ENCODE peak calls at places on chromosomes 3 and 15, in nine cellular contexts. R is transverse colon; N is amygdala; H is AG04449; T is stimulated activated CD4-positive, alpha-beta T cell treated with anti-CD3 and anti-CD28 coated beads, Interleukin-12 subunit alpha, Interleukin-12 subunit beta, amount 100 ng/mL, for 4 hours; K is naive thymus-derived CD8-positive, alpha-beta T cell; C is HT1080; M is NCI-H1105; W is hypothalamus. G is an unnamed sample.

GRCh38 chr3:52685285-52685704 is 418 bp downstream of the PBRM1 start:
- DNase-seq in K (peak), T (peak), H (no peak), N (peak), M (peak), C (peak), W (peak), R (peak), G (peak)

GRCh38 chr3:184240384-184241140 is 8.2 kb downstream of the ALG3 start:
- DNase-seq in C (peak), W (no peak), K (no peak), M (no peak), T (no peak), H (no peak), R (no peak), N (no peak), G (no peak)

GRCh38 chr15:37102315-37103021 is 2.1 kb upstream of the MEIS2 start:
- DNase-seq in H (no peak), M (no peak), R (no peak), W (no peak), T (no peak), K (no peak), N (no peak), C (peak), G (no peak)

GRCh38 chr15:72838311-72838731 is 54.8 kb upstream of the ADPGK start:
- DNase-seq in T (no peak), R (no peak), K (no peak), M (no peak), W (no peak), N (no peak), H (no peak), C (peak), G (no peak)

GRCh38 chr3:11154953-11155325 is 646 bp downstream of the HRH1 start:
- DNase-seq in W (no peak), K (no peak), H (no peak), R (no peak), C (peak), T (no peak), M (peak), N (no peak), G (no peak)

GRCh38 chr15:93088981-93089854 is at the start of gene RGMA:
- DNase-seq in T (no peak), K (no peak), W (peak), N (no peak), M (no peak), R (no peak), H (no peak), C (no peak), G (no peak)

GRCh38 chr3:48414376-48415250 is 15.3 kb downstream of the PLXNB1 start:
- DNase-seq in M (no peak), N (no peak), C (no peak), H (no peak), K (no peak), W (peak), T (no peak), R (no peak), G (peak)

GRCh38 chr3:39378092-39378491 is 5.1 kb upstream of the SLC25A38 start:
- DNase-seq in H (no peak), M (no peak), T (peak), N (no peak), R (peak), C (peak), K (peak), W (no peak), G (no peak)

GRCh38 chr15:59528965-59529402 is 82.6 kb upstream of the GCNT3 start:
- DNase-seq in N (peak), R (peak), C (peak), W (peak), H (peak), K (peak), T (peak), M (peak), G (peak)

GRCh38 chr15:58704155-58704825 is 45.2 kb downstream of the ADAM10 start:
- DNase-seq in R (no peak), C (no peak), K (no peak), H (peak), T (no peak), M (no peak), W (no peak), N (no peak), G (no peak)

GRCh38 chr15:95196176-95196915 is 965.0 kb downstream of the MCTP2 start:
- DNase-seq in W (no peak), N (no peak), R (no peak), C (no peak), T (no peak), K (no peak), M (no peak), H (no peak), G (no peak)

GRCh38 chr3:179297971-179298725 is 24.7 kb upstream of the ZNF639 start:
- DNase-seq in H (no peak), M (no peak), C (peak), T (no peak), N (no peak), W (no peak), R (no peak), K (no peak), G (no peak)

GRCh38 chr3:177452487-177452886 is 255.2 kb upstream of the TBL1XR1 start:
- DNase-seq in H (no peak), T (no peak), W (no peak), K (no peak), R (no peak), C (peak), M (no peak), N (no peak), G (no peak)

GRCh38 chr3:184636774-184637316 is 75.0 kb downstream of the MAGEF1 start:
- DNase-seq in R (no peak), T (no peak), N (no peak), C (peak), M (no peak), H (peak), K (no peak), W (no peak), G (no peak)

GRCh38 chr3:133944641-133945441 is 49.2 kb upstream of the RAB6B start:
- DNase-seq in K (no peak), C (peak), N (no peak), W (no peak), R (no peak), M (no peak), H (no peak), T (no peak), G (no peak)

GRCh38 chr3:136818851-136819783 is at the start of gene SLC35G2:
- DNase-seq in M (peak), H (no peak), R (peak), K (peak), W (peak), C (peak), T (peak), N (peak), G (peak)

GRCh38 chr3:187919535-187919934 is 174.3 kb upstream of the BCL6 start:
- DNase-seq in C (no peak), H (no peak), M (no peak), R (no peak), K (no peak), N (no peak), T (no peak), W (no peak), G (no peak)

GRCh38 chr3:184345678-184346144 is 8.3 kb downstream of the FAM131A start:
- DNase-seq in T (no peak), R (peak), H (no peak), C (peak), K (no peak), W (peak), M (peak), N (peak), G (peak)

GRCh38 chr3:8301977-8302589 is 199.5 kb upstream of the LMCD1 start:
- DNase-seq in M (no peak), W (peak), C (peak), T (no peak), K (no peak), R (no peak), H (peak), N (no peak), G (no peak)

GRCh38 chr3:13353936-13354542 is 66.1 kb downstream of the NUP210 start:
- DNase-seq in N (no peak), H (no peak), C (no peak), T (no peak), K (no peak), R (no peak), M (no peak), W (no peak), G (no peak)

GRCh38 chr3:185270262-185270955 is 16.6 kb upstream of the EHHADH start:
- DNase-seq in K (no peak), W (no peak), T (no peak), H (no peak), M (peak), N (no peak), C (peak), R (peak), G (no peak)

GRCh38 chr3:152071924-152072323 is 196.8 kb upstream of the MBNL1 start:
- DNase-seq in M (no peak), H (no peak), K (no peak), C (peak), W (no peak), R (no peak), N (no peak), T (no peak), G (no peak)

GRCh38 chr3:120791010-120791409 is 48.5 kb downstream of the GTF2E1 start:
- DNase-seq in H (no peak), R (no peak), N (no peak), T (no peak), K (no peak), M (no peak), C (no peak), W (no peak), G (no peak)

GRCh38 chr3:187319699-187320302 is 28.3 kb upstream of the MASP1 start:
- DNase-seq in M (peak), H (no peak), K (no peak), T (peak), R (peak), C (peak), W (peak), N (peak), G (peak)

GRCh38 chr3:100128565-100128964 is 14.3 kb upstream of the FILIP1L start:
- DNase-seq in T (no peak), H (no peak), W (no peak), N (no peak), K (no peak), R (no peak), M (no peak), C (no peak), G (no peak)

GRCh38 chr3:187769771-187770170 is 24.5 kb upstream of the BCL6 start:
- DNase-seq in C (no peak), M (no peak), H (no peak), W (no peak), T (no peak), N (no peak), R (no peak), K (no peak), G (no peak)

GRCh38 chr3:152197451-152197850 is 71.3 kb upstream of the MBNL1 start:
- DNase-seq in T (no peak), M (no peak), R (no peak), C (no peak), K (no peak), W (no peak), N (no peak), H (no peak), G (no peak)

GRCh38 chr3:58074997-58075396 is 66.8 kb downstream of the FLNB start:
- DNase-seq in N (no peak), W (no peak), T (peak), M (no peak), H (no peak), C (no peak), R (no peak), K (no peak), G (no peak)

GRCh38 chr3:169387751-169388696 is 275.5 kb downstream of the MECOM start:
- DNase-seq in H (no peak), W (no peak), T (no peak), C (no peak), M (no peak), N (no peak), K (no peak), R (peak), G (no peak)

G was measured in hippocampal formation.